ENCODE peak calls at places on chromosome 1, in eight cellular contexts. X, C, M, L, B, D, Q and J are unnamed samples. For H3K4me1, the result is how much of the 10 kb centered on the place peaks cover.

GRCh38 chr1:199959033-199959774 is 68.3 kb upstream of the NR5A2 start:
- DNase-seq in M (no peak), Q (no peak), C (no peak), B (no peak), D (no peak), X (no peak), L (no peak), J (no peak)

GRCh38 chr1:19110266-19110927 is 99.7 kb downstream of the UBR4 start:
- DNase-seq in D (no peak), B (no peak), M (no peak), X (no peak), Q (no peak), L (no peak), C (no peak), J (no peak)

GRCh38 chr1:10738125-10738746 is 58.2 kb downstream of the CASZ1 start:
- DNase-seq in X (no peak), L (peak), D (no peak), C (no peak), B (no peak), Q (no peak), M (no peak), J (no peak)

GRCh38 chr1:30596891-30597290 is 126.5 kb downstream of the MATN1 start:
- DNase-seq in C (no peak), X (no peak), Q (no peak), M (peak), B (no peak), L (no peak), D (no peak), J (no peak)

GRCh38 chr1:245441699-245442098 is 286.9 kb downstream of the KIF26B start:
- DNase-seq in X (no peak), C (no peak), B (no peak), M (no peak), D (peak), L (no peak), Q (no peak), J (no peak)

GRCh38 chr1:170694172-170694926 is 30.4 kb downstream of the PRRX1 start:
- DNase-seq in Q (no peak), B (no peak), X (no peak), D (no peak), M (no peak), L (no peak), C (no peak), J (no peak)

GRCh38 chr1:3312894-3313578 is 141.4 kb upstream of the ARHGEF16 start:
- DNase-seq in Q (peak), D (peak), M (no peak), L (peak), C (no peak), B (peak), X (peak), J (peak)

GRCh38 chr1:201191723-201192477 is 1.3 kb downstream of the IGFN1 start:
- DNase-seq in X (no peak), Q (no peak), B (no peak), M (no peak), C (no peak), L (no peak), D (no peak), J (peak)

GRCh38 chr1:222454782-222455181 is 93.1 kb downstream of the HHIPL2 start:
- DNase-seq in M (no peak), X (peak), B (no peak), Q (peak), D (peak), L (no peak), C (no peak), J (peak)

DNA sequence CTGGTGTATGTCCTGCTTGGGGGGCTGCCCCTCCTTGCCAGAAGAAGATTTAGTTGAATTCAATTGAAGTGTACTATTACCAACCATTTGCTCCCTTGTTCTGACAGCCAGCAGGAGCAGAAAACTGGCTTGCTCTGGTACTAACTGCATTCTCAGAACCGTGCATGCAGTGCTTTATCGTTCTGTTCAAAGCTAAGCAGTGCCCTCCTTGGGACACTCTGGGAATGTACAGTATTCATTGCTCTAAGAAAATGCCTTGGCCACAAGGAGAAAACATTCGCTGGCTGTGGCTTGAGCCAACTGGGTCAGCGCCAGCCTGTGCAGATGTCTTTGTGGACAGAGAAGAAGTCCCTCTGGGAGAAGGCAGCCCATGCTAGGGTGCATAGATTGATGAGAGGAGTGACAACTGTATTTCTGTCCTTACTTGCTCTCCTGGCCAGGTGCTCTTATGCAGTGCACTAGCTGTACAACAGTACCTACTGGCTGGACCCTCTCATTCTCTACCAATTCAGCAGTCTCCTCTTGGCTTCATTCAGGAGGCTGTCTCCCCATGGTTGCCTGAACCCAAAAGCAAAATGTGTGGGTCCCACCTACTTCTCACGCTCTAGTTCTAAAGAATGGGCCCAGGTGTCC is 61.5 kb upstream of the DIRAS3 start:
- DNase-seq in L (peak), B (peak), M (no peak), Q (peak), X (no peak), C (peak), D (peak), J (peak)
- TF ChIP-seq POLR2A in L (no peak), B (no peak), M (no peak), Q (no peak), X (no peak), C (no peak), D (no peak), J (no peak)

DNA sequence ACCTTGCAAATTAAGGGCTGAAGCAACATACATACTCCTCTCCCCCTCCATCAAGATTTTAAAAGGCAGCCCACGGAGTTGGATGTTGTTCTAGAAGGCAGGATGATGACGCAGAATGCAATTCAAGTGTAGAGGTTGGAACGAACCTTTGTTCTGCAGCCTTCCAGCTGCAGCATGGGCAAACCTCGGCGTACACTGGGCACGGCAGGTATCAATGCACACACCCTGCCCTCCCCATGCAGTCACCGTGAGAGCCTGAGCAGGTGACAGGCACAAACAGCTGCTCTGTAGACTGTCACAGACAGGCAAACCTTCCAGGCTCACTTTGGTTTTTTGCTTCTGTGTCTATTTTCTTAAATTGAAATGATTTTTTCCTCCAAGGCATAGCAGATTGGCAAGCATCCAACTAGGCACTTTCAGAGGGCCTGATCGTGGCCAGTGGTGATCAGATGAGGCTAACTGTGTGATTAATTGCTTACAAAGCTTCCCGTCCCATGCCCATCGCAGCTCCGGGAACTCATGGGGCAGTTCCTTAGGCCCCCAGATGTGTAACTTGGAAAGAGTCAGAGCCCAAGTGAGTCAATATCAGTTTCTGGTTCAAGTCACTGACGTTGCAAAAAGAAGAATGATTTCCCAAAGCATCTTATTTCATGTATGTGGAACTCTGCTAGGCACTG is 82.3 kb downstream of the ITPKB start:
- DNase-seq in M (no peak), B (no peak), Q (no peak), D (no peak), L (no peak), X (peak), C (no peak), J (no peak)
- H3K4me1 ChIP-seq in M (half or more), B (under half), Q (under half), D (under half), L (under half), X (half or more), C (under half), J (under half)

GRCh38 chr1:41239988-41240610 is 2.0 kb downstream of the SCMH1 start:
- DNase-seq in M (no peak), X (no peak), Q (no peak), C (no peak), B (no peak), L (no peak), D (no peak), J (peak)

GRCh38 chr1:41238311-41239094 is 3.6 kb downstream of the SCMH1 start:
- DNase-seq in B (no peak), D (no peak), M (no peak), Q (no peak), C (no peak), X (no peak), L (no peak), J (no peak)

GRCh38 chr1:41242645-41243171 is 602 bp upstream of the SCMH1 start:
- DNase-seq in C (no peak), M (no peak), D (no peak), Q (peak), X (no peak), L (no peak), B (peak), J (peak)

GRCh38 chr1:41241748-41242644 is at the start of gene SCMH1:
- DNase-seq in X (peak), B (peak), M (no peak), L (no peak), D (peak), Q (peak), C (peak), J (peak)

DNA sequence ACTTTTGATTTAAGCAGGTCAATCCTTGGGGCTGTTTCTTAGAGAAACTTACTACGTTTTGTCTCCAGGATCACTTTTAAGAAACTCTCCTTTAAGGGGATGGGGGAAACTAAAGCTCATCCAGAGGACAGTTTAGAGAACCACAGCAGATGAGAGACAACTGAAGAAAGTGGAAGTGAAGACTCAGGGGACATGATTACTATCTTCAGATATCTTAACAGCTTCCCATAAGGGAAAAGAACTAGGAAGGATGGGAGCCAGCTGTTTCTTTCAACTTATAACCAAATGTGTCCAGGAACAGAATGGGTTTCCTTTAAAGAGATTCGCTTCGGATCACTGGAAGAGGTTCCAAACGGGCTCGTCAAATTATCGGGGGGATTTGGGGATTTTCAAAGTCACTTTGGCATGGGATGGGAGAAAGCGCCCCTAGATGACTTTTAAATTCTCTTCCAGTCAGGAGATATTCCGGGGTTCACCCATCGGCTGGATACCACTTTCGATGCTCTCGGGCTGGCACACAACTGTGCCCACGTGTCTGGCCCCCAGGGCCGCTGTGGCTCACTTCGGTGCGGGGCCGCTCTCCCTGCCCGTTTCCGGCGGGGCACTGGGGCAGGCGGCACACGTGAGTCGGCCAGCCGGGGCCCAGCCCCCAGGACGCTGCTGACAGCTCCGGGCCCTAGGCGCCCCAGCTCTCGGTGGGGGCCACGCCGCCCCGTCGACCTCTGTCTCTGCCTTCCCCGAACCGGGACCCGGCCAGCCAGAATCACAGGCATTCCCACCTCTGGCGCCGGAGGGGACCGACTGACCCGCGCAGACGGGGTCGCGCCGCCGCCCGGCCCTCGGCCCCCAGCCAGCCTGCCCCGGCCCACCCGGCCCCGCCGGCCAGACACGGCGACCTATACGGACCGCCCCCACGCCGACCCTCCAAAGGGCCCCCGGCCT is 1.0 kb downstream of the SCMH1 start:
- DNase-seq in L (peak), B (peak), X (peak), Q (peak), M (no peak), D (peak), C (peak), J (peak)
- H3K4me3 ChIP-seq in L (peak), B (peak), X (peak), Q (peak), M (peak), D (peak), C (peak), J (peak)

GRCh38 chr1:236067854-236068454 is 3.1 kb upstream of the NID1 start:
- DNase-seq in C (no peak), B (no peak), Q (peak), X (no peak), L (no peak), D (peak), M (no peak), J (peak)

GRCh38 chr1:236065509-236066005 is 667 bp upstream of the NID1 start:
- DNase-seq in C (no peak), Q (no peak), M (no peak), L (no peak), X (no peak), B (no peak), D (no peak), J (no peak)

GRCh38 chr1:236064674-236065508 is at the start of gene NID1:
- DNase-seq in D (peak), X (peak), Q (peak), B (peak), M (no peak), L (peak), C (peak), J (peak)

GRCh38 chr1:236066054-236066453 is 1.2 kb upstream of the NID1 start:
- DNase-seq in Q (peak), B (no peak), C (no peak), L (no peak), D (peak), M (no peak), X (no peak), J (no peak)

GRCh38 chr1:236066828-236067386 is 2.0 kb upstream of the NID1 start:
- DNase-seq in L (no peak), Q (peak), X (peak), D (peak), M (no peak), C (no peak), B (no peak), J (peak)
- TF ChIP-seq POLR2A in L (no peak), Q (no peak), X (no peak), D (no peak), M (no peak), C (no peak), B (no peak), J (peak)